ENCODE peak calls at places on chromosomes 16 and 17, in five cellular contexts. One of them, this sample, is unnamed.

GRCh38 chr17:67245694-67246397 is 850 bp upstream of the HELZ start:
- DNase-seq in GM23338: peak; percentile 94
- DNase-seq in IMR-90: no peak
- DNase-seq in GM06990: peak; percentile 35
- DNase-seq in mucosa of descending colon: peak; percentile 72
- DNase-seq in this sample: no peak

GRCh38 chr16:27969574-27969973 is 93.9 kb downstream of the GSG1L start:
- DNase-seq in GM23338: no peak
- DNase-seq in IMR-90: peak; percentile 21
- DNase-seq in GM06990: no peak
- DNase-seq in mucosa of descending colon: no peak
- DNase-seq in this sample: peak; percentile 30

GRCh38 chr16:89135166-89135565 is 36.4 kb upstream of the CDH15 start:
- DNase-seq in IMR-90: no peak
- DNase-seq in mucosa of descending colon: peak; percentile 35
- DNase-seq in GM06990: no peak
- DNase-seq in GM23338: no peak
- DNase-seq in this sample: no peak

GRCh38 chr17:27206447-27206846 is 87.5 kb upstream of the WSB1 start:
- DNase-seq in GM23338: peak; percentile 45
- DNase-seq in IMR-90: no peak
- DNase-seq in GM06990: no peak
- DNase-seq in mucosa of descending colon: no peak
- DNase-seq in this sample: no peak

GRCh38 chr16:67562918-67563707 is 787 bp downstream of the CTCF start:
- DNase-seq in GM06990: peak; percentile 84
- DNase-seq in mucosa of descending colon: peak; percentile 80
- DNase-seq in GM23338: peak; percentile 74
- DNase-seq in IMR-90: peak; percentile 33
- DNase-seq in this sample: peak; percentile 45

GRCh38 chr17:29176500-29177351 is 3.5 kb downstream of the MYO18A start:
- DNase-seq in GM06990: peak; percentile 78
- DNase-seq in IMR-90: peak; percentile 43
- DNase-seq in mucosa of descending colon: peak; percentile 87
- DNase-seq in GM23338: peak; percentile 80
- DNase-seq in this sample: peak; percentile 38

GRCh38 chr17:5364156-5364555 is 55.3 kb downstream of the NUP88 start:
- DNase-seq in GM06990: no peak
- DNase-seq in IMR-90: peak; percentile 83
- DNase-seq in mucosa of descending colon: no peak
- DNase-seq in GM23338: no peak
- DNase-seq in this sample: peak; percentile 73

GRCh38 chr17:73301359-73301758 is 10.4 kb downstream of the CDC42EP4 start:
- DNase-seq in IMR-90: no peak
- DNase-seq in GM06990: no peak
- DNase-seq in mucosa of descending colon: no peak
- DNase-seq in GM23338: no peak
- DNase-seq in this sample: no peak

GRCh38 chr16:85235988-85236831 is 123.9 kb upstream of the CIBAR2 start:
- DNase-seq in IMR-90: no peak
- DNase-seq in GM06990: no peak
- DNase-seq in mucosa of descending colon: no peak
- DNase-seq in GM23338: no peak
- DNase-seq in this sample: no peak

GRCh38 chr16:85554791-85555548 is 58.2 kb upstream of the GSE1 start:
- DNase-seq in mucosa of descending colon: peak; percentile 82
- DNase-seq in GM23338: peak; percentile 38
- DNase-seq in GM06990: peak; percentile 72
- DNase-seq in IMR-90: peak; percentile 67
- DNase-seq in this sample: peak; percentile 70

GRCh38 chr17:37726891-37727780 is 17.7 kb downstream of the HNF1B start:
- DNase-seq in GM23338: no peak
- DNase-seq in GM06990: no peak
- DNase-seq in mucosa of descending colon: peak; percentile 77
- DNase-seq in IMR-90: no peak
- DNase-seq in this sample: no peak

GRCh38 chr16:49837673-49838360 is 18.1 kb downstream of the ZNF423 start:
- DNase-seq in GM06990: no peak
- DNase-seq in GM23338: no peak
- DNase-seq in mucosa of descending colon: no peak
- DNase-seq in IMR-90: no peak
- DNase-seq in this sample: no peak

GRCh38 chr17:65198653-65199382 is 61.6 kb downstream of the RGS9 start:
- DNase-seq in GM23338: peak; percentile 78
- DNase-seq in mucosa of descending colon: no peak
- DNase-seq in IMR-90: peak; percentile 69
- DNase-seq in GM06990: peak; percentile 26
- DNase-seq in this sample: peak; percentile 81

GRCh38 chr17:27760069-27760885 is 40.1 kb downstream of the NOS2 start:
- DNase-seq in GM23338: peak; percentile 84
- DNase-seq in mucosa of descending colon: no peak
- DNase-seq in IMR-90: peak; percentile 14
- DNase-seq in GM06990: peak; percentile 31
- DNase-seq in this sample: peak; percentile 48

GRCh38 chr17:68344701-68345136 is 53.4 kb downstream of the ARSG start:
- DNase-seq in mucosa of descending colon: no peak
- DNase-seq in GM06990: no peak
- DNase-seq in IMR-90: no peak
- DNase-seq in GM23338: no peak
- DNase-seq in this sample: peak; percentile 41

GRCh38 chr16:69176033-69176780 is 10.8 kb upstream of the SNTB2 start:
- DNase-seq in IMR-90: peak; percentile 79
- DNase-seq in mucosa of descending colon: no peak
- DNase-seq in GM06990: no peak
- DNase-seq in GM23338: no peak
- DNase-seq in this sample: peak; percentile 68

GRCh38 chr16:72902276-72902675 is 145.7 kb downstream of the ZFHX3 start:
- DNase-seq in IMR-90: no peak
- DNase-seq in mucosa of descending colon: no peak
- DNase-seq in GM23338: no peak
- DNase-seq in GM06990: no peak
- DNase-seq in this sample: no peak

GRCh38 chr17:4293572-4293971 is 29.8 kb upstream of the ANKFY1 start:
- DNase-seq in GM23338: no peak
- DNase-seq in mucosa of descending colon: no peak
- DNase-seq in IMR-90: no peak
- DNase-seq in GM06990: peak; percentile 25
- DNase-seq in this sample: no peak

GRCh38 chr16:5058476-5058875 is 7.3 kb downstream of the C16orf89 start:
- DNase-seq in IMR-90: no peak
- DNase-seq in GM06990: no peak
- DNase-seq in GM23338: peak; percentile 96
- DNase-seq in mucosa of descending colon: no peak
- DNase-seq in this sample: peak; percentile 38

GRCh38 chr16:5060073-5060641 is 5.6 kb downstream of the C16orf89 start:
- DNase-seq in IMR-90: no peak
- DNase-seq in GM06990: no peak
- DNase-seq in GM23338: no peak
- DNase-seq in mucosa of descending colon: no peak
- DNase-seq in this sample: no peak

GRCh38 chr16:5054876-5055865 is 10.6 kb downstream of the C16orf89 start:
- DNase-seq in mucosa of descending colon: no peak
- DNase-seq in GM06990: no peak
- DNase-seq in IMR-90: no peak
- DNase-seq in GM23338: no peak
- DNase-seq in this sample: no peak

GRCh38 chr16:5059386-5060072 is 6.2 kb downstream of the C16orf89 start:
- DNase-seq in IMR-90: no peak
- DNase-seq in GM23338: peak; percentile 47
- DNase-seq in GM06990: no peak
- DNase-seq in mucosa of descending colon: no peak
- DNase-seq in this sample: no peak

GRCh38 chr16:5056347-5056746 is 9.4 kb downstream of the C16orf89 start:
- DNase-seq in GM06990: no peak
- DNase-seq in IMR-90: no peak
- DNase-seq in mucosa of descending colon: no peak
- DNase-seq in GM23338: peak; percentile 90
- DNase-seq in this sample: no peak
- TF ChIP-seq CTCF in GM06990: peak; percentile 88
- TF ChIP-seq CTCF in IMR-90: peak; percentile 48
- TF ChIP-seq CTCF in mucosa of descending colon: peak; percentile 17
- TF ChIP-seq CTCF in GM23338: peak; percentile 79
- TF ChIP-seq CTCF in this sample: peak; percentile 48

GRCh38 chr17:12664894-12665262 is 812 bp upstream of the MYOCD start:
- DNase-seq in IMR-90: no peak
- DNase-seq in mucosa of descending colon: no peak
- DNase-seq in GM06990: no peak
- DNase-seq in GM23338: peak; percentile 47
- DNase-seq in this sample: no peak

GRCh38 chr17:12667299-12667958 is 1.7 kb downstream of the MYOCD start:
- DNase-seq in GM23338: peak; percentile 88
- DNase-seq in GM06990: peak; percentile 17
- DNase-seq in IMR-90: peak; percentile 89
- DNase-seq in mucosa of descending colon: no peak
- DNase-seq in this sample: peak; percentile 67

GRCh38 chr17:12666718-12667117 is 1.0 kb downstream of the MYOCD start:
- DNase-seq in IMR-90: no peak
- DNase-seq in GM23338: no peak
- DNase-seq in GM06990: no peak
- DNase-seq in mucosa of descending colon: no peak
- DNase-seq in this sample: no peak

GRCh38 chr17:12664252-12664651 is 1.4 kb upstream of the MYOCD start:
- DNase-seq in mucosa of descending colon: no peak
- DNase-seq in GM06990: no peak
- DNase-seq in IMR-90: no peak
- DNase-seq in GM23338: no peak
- DNase-seq in this sample: no peak

DNA sequence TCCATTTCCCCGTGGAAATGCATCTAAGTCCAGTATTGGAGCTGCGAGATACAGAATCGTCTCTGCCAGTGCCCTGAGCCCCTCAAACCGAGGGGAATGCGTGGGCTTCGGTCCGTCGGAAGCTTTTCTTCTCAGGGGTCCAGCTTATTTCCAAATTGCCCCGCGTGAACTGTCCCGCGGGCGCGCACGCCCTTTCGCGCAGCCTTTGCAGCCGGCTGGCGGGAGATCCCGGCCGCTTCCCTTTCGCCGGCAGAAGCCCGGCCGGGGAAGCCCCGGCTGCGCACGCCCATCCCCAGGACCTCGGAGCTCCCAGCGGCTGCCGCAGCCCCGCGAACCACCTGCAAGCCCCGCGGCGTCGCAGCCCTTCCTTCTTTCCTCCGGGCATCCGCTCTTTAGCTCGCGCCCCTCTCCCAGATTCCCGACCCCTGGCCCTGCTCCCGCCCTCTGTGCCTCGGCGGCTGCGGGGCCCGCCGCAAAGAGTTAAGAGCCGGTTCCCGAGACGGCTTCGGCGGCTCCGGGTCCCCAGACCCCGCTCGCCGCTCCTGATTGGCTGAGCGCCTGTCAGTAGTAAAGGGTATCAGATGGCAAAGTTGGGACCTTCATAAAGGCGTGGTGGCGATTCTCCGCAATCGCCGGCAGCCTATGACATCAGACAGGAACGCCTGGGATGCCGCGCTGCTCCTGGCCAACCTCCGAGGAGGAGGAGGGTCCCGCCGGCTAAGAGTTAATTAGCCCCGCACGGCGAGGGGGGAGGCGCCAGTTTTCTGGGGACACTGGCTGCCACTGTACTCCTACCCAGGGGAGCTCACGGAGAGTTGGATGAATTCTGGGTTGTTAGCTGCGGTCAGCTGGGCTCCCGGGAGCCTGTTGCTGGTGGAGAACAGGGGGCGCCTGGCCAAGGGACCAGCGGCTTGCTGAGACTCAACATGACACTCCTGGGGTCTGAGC is at the start of gene MYOCD:
- DNase-seq in GM23338: peak; percentile 94
- DNase-seq in mucosa of descending colon: no peak
- DNase-seq in GM06990: peak; percentile 18
- DNase-seq in IMR-90: peak; percentile 71
- DNase-seq in this sample: no peak
- H3K4me3 ChIP-seq in GM23338: peak within 1 kb of the TSS; percentile 83
- H3K4me3 ChIP-seq in mucosa of descending colon: no peak within 1 kb of the TSS
- H3K4me3 ChIP-seq in GM06990: peak within 1 kb of the TSS; percentile 45
- H3K4me3 ChIP-seq in IMR-90: peak within 1 kb of the TSS; percentile 94
- H3K4me3 ChIP-seq in this sample: peak within 1 kb of the TSS; percentile 40

GRCh38 chr17:49880291-49881053 is 32.6 kb upstream of the TAC4 start:
- DNase-seq in GM23338: peak; percentile 96
- DNase-seq in mucosa of descending colon: peak; percentile 70
- DNase-seq in IMR-90: peak; percentile 44
- DNase-seq in GM06990: peak; percentile 64
- DNase-seq in this sample: peak; percentile 60

GRCh38 chr17:49879505-49879904 is 31.6 kb upstream of the TAC4 start:
- DNase-seq in GM23338: no peak
- DNase-seq in IMR-90: no peak
- DNase-seq in mucosa of descending colon: no peak
- DNase-seq in GM06990: no peak
- DNase-seq in this sample: no peak

GRCh38 chr17:49882434-49882833 is 34.6 kb upstream of the TAC4 start:
- DNase-seq in IMR-90: no peak
- DNase-seq in GM06990: no peak
- DNase-seq in GM23338: no peak
- DNase-seq in mucosa of descending colon: no peak
- DNase-seq in this sample: no peak

GRCh38 chr17:49878931-49879330 is 31.1 kb upstream of the TAC4 start:
- DNase-seq in GM23338: no peak
- DNase-seq in IMR-90: no peak
- DNase-seq in GM06990: no peak
- DNase-seq in mucosa of descending colon: no peak
- DNase-seq in this sample: no peak

GRCh38 chr17:49881054-49881402 is 33.2 kb upstream of the TAC4 start:
- DNase-seq in mucosa of descending colon: no peak
- DNase-seq in GM06990: no peak
- DNase-seq in IMR-90: no peak
- DNase-seq in GM23338: peak; percentile 46
- DNase-seq in this sample: no peak
- TF ChIP-seq CTCF in mucosa of descending colon: no peak
- TF ChIP-seq CTCF in GM06990: no peak
- TF ChIP-seq CTCF in IMR-90: no peak
- TF ChIP-seq CTCF in GM23338: no peak
- TF ChIP-seq CTCF in this sample: no peak

GRCh38 chr17:79007504-79008381 is 1.8 kb downstream of the CANT1 start:
- DNase-seq in IMR-90: no peak
- DNase-seq in mucosa of descending colon: no peak
- DNase-seq in GM23338: no peak
- DNase-seq in GM06990: no peak
- DNase-seq in this sample: no peak
- H3K4me3 ChIP-seq in IMR-90: no peak overlapping the region
- H3K4me3 ChIP-seq in mucosa of descending colon: no peak overlapping the region
- H3K4me3 ChIP-seq in GM23338: no peak overlapping the region
- H3K4me3 ChIP-seq in GM06990: peak overlapping the region; percentile 96
- H3K4me3 ChIP-seq in this sample: peak overlapping the region; percentile 97

DNA sequence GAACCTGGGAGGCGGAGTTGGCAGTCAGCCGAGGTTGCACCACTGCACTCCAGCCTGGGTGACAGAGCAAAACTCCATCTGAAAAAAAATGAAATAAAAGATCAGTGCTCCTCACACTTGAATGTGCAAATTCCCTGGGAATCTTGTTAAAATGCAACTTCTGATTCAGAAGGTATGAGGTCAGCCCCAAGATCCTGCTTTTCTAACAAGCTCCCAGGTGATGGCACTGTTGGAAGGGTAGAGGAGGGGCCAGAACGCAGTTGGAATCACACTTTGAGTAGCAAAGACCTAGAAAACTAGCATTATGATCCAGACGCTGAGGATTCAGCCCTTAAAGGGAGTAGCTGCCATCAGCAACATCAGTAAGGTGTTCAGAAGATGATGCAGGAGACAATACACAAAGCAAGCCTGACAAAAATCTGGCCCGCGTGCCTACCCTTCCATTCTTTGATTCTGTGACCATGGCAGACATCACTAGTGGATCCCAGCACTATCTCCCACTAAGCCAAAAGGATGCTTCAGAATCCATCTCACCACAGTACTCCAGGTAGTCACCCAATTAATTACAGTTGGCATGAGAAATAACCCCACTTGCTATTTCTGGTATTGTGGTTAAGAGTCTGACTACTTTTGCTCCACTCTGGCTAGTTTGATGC is 33.1 kb upstream of the MEIOC start:
- DNase-seq in GM23338: peak; percentile 70
- DNase-seq in mucosa of descending colon: no peak
- DNase-seq in GM06990: no peak
- DNase-seq in IMR-90: no peak
- DNase-seq in this sample: no peak
- TF ChIP-seq CTCF in GM23338: peak; percentile 44
- TF ChIP-seq CTCF in mucosa of descending colon: no peak
- TF ChIP-seq CTCF in GM06990: no peak
- TF ChIP-seq CTCF in IMR-90: no peak
- TF ChIP-seq CTCF in this sample: peak; percentile 1

This sample was measured in fibroblast of pulmonary artery.